ENCODE peak calls at places on chromosomes 16 and 17, in ten cellular contexts. One of them, this sample, is unnamed.

GRCh38 chr17:17035920-17036319 is 6.3 kb upstream of the MPRIP start:
- DNase-seq in K562: no peak
- DNase-seq in tibial nerve: no peak
- DNase-seq in heart right ventricle: no peak
- DNase-seq in PC-9: no peak
- DNase-seq in ascending aorta: no peak
- DNase-seq in heart left ventricle: no peak
- DNase-seq in Panc1: no peak
- DNase-seq in SK-N-SH: no peak
- DNase-seq in mucosa of descending colon: peak; percentile 9
- DNase-seq in this sample: no peak

GRCh38 chr17:14308636-14308964 is 7.7 kb downstream of the HS3ST3B1 start:
- DNase-seq in K562: no peak
- DNase-seq in tibial nerve: no peak
- DNase-seq in heart right ventricle: no peak
- DNase-seq in PC-9: no peak
- DNase-seq in ascending aorta: no peak
- DNase-seq in heart left ventricle: no peak
- DNase-seq in Panc1: no peak
- DNase-seq in SK-N-SH: no peak
- DNase-seq in mucosa of descending colon: no peak
- DNase-seq in this sample: peak; percentile 5

GRCh38 chr17:32519769-32520701 is 33.2 kb downstream of the CDK5R1 start:
- DNase-seq in K562: no peak
- DNase-seq in tibial nerve: no peak
- DNase-seq in heart right ventricle: peak; percentile 26
- DNase-seq in PC-9: no peak
- DNase-seq in ascending aorta: no peak
- DNase-seq in heart left ventricle: peak; percentile 26
- DNase-seq in Panc1: no peak
- DNase-seq in SK-N-SH: peak; percentile 57
- DNase-seq in mucosa of descending colon: peak; percentile 44
- DNase-seq in this sample: no peak

GRCh38 chr17:35934760-35935159 is 4.2 kb upstream of the RDM1 start:
- DNase-seq in K562: no peak
- DNase-seq in tibial nerve: no peak
- DNase-seq in heart right ventricle: no peak
- DNase-seq in PC-9: no peak
- DNase-seq in ascending aorta: no peak
- DNase-seq in heart left ventricle: no peak
- DNase-seq in Panc1: no peak
- DNase-seq in SK-N-SH: no peak
- DNase-seq in mucosa of descending colon: no peak
- DNase-seq in this sample: no peak

GRCh38 chr16:77881355-77882003 is 93.1 kb downstream of the VAT1L start:
- DNase-seq in K562: no peak
- DNase-seq in tibial nerve: no peak
- DNase-seq in heart right ventricle: no peak
- DNase-seq in PC-9: no peak
- DNase-seq in ascending aorta: no peak
- DNase-seq in heart left ventricle: no peak
- DNase-seq in Panc1: no peak
- DNase-seq in SK-N-SH: no peak
- DNase-seq in mucosa of descending colon: no peak
- DNase-seq in this sample: no peak

GRCh38 chr17:49101054-49101534 is 31.5 kb upstream of the B4GALNT2 start:
- DNase-seq in K562: no peak
- DNase-seq in tibial nerve: no peak
- DNase-seq in heart right ventricle: no peak
- DNase-seq in PC-9: peak; percentile 100
- DNase-seq in ascending aorta: no peak
- DNase-seq in heart left ventricle: no peak
- DNase-seq in Panc1: no peak
- DNase-seq in SK-N-SH: no peak
- DNase-seq in mucosa of descending colon: no peak
- DNase-seq in this sample: peak; percentile 45

GRCh38 chr17:83180996-83181481 is 101.6 kb downstream of the METRNL start:
- DNase-seq in K562: no peak
- DNase-seq in tibial nerve: no peak
- DNase-seq in heart right ventricle: no peak
- DNase-seq in PC-9: no peak
- DNase-seq in ascending aorta: no peak
- DNase-seq in heart left ventricle: no peak
- DNase-seq in Panc1: no peak
- DNase-seq in SK-N-SH: peak; percentile 81
- DNase-seq in mucosa of descending colon: no peak
- DNase-seq in this sample: peak; percentile 25

GRCh38 chr17:9696279-9697044 is 51.1 kb downstream of the USP43 start:
- DNase-seq in K562: no peak
- DNase-seq in tibial nerve: no peak
- DNase-seq in heart right ventricle: no peak
- DNase-seq in PC-9: no peak
- DNase-seq in ascending aorta: no peak
- DNase-seq in heart left ventricle: no peak
- DNase-seq in Panc1: no peak
- DNase-seq in SK-N-SH: no peak
- DNase-seq in mucosa of descending colon: no peak
- DNase-seq in this sample: no peak

GRCh38 chr16:35200662-35201061 is 1741.2 kb downstream of the TP53TG3F start:
- DNase-seq in K562: no peak
- DNase-seq in tibial nerve: no peak
- DNase-seq in heart right ventricle: no peak
- DNase-seq in PC-9: no peak
- DNase-seq in ascending aorta: no peak
- DNase-seq in heart left ventricle: no peak
- DNase-seq in Panc1: no peak
- DNase-seq in SK-N-SH: no peak
- DNase-seq in mucosa of descending colon: no peak
- DNase-seq in this sample: no peak

GRCh38 chr16:2472488-2472864 is 1.4 kb downstream of the NTN3 start:
- DNase-seq in K562: no peak
- DNase-seq in tibial nerve: no peak
- DNase-seq in heart right ventricle: no peak
- DNase-seq in PC-9: no peak
- DNase-seq in ascending aorta: no peak
- DNase-seq in heart left ventricle: no peak
- DNase-seq in Panc1: no peak
- DNase-seq in SK-N-SH: no peak
- DNase-seq in mucosa of descending colon: no peak
- DNase-seq in this sample: no peak

GRCh38 chr17:65394811-65395472 is 166.5 kb downstream of the AXIN2 start:
- DNase-seq in K562: no peak
- DNase-seq in tibial nerve: no peak
- DNase-seq in heart right ventricle: no peak
- DNase-seq in PC-9: no peak
- DNase-seq in ascending aorta: no peak
- DNase-seq in heart left ventricle: no peak
- DNase-seq in Panc1: no peak
- DNase-seq in SK-N-SH: no peak
- DNase-seq in mucosa of descending colon: no peak
- DNase-seq in this sample: no peak

DNA sequence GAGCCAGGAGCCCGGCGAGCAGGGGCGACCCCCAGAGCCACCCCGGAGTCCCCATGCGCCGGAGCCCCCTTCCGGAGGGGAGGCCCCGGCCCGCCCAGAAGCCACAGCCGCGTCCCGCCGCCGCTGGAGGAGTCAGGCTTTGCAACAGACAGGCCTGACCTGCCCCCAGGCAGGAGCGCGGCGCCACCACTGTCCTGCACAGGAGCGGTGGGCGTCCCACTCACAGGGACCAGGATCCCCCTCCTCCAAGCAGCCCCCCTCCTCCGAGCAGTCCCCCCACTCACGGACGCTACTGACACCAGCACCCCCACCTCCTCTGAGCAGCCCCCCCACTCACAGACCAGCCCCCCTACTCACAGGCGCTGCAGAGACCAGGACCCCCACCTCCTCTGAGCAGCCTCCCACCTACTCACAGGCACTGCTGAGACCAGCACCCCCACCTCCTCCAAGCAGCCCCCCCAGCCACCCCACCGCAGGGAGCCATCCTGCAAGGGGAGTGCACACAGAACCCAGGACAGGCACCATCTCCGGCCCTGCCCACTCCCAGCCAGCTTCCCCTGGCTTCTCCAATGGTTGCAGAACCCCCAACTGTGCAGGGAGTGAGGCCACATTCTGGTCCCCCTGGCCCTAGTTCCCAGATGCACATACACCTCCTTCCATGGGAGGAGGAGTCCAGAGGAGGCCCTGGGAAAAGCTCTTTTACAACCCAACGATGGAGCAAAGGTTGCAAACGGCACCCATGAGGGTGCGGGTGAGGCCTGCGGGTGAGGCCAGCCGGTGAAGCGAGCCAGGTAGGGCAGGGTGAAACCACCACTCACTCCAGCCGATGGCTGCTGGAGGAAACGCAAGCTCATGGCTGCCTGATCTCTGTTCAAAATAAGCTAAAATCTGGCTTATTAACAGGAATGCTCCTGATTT is 69.9 kb downstream of the ABR start:
- DNase-seq in K562: no peak
- DNase-seq in tibial nerve: no peak
- DNase-seq in heart right ventricle: no peak
- DNase-seq in PC-9: peak; percentile 66
- DNase-seq in ascending aorta: no peak
- DNase-seq in heart left ventricle: peak; percentile 71
- DNase-seq in Panc1: no peak
- DNase-seq in SK-N-SH: peak; percentile 53
- DNase-seq in mucosa of descending colon: peak; percentile 90
- DNase-seq in this sample: no peak
- H3K4me1 ChIP-seq in K562: peaks cover 10% of the 10 kb centered on the region
- H3K4me1 ChIP-seq in tibial nerve: peaks cover 61% of the 10 kb centered on the region
- H3K4me1 ChIP-seq in heart right ventricle: peaks cover 75% of the 10 kb centered on the region
- H3K4me1 ChIP-seq in PC-9: peaks cover 54% of the 10 kb centered on the region
- H3K4me1 ChIP-seq in ascending aorta: peaks cover 23% of the 10 kb centered on the region
- H3K4me1 ChIP-seq in heart left ventricle: peaks cover 47% of the 10 kb centered on the region
- H3K4me1 ChIP-seq in Panc1: peaks cover 58% of the 10 kb centered on the region
- H3K4me1 ChIP-seq in SK-N-SH: peaks cover 36% of the 10 kb centered on the region
- H3K4me1 ChIP-seq in mucosa of descending colon: peaks cover 71% of the 10 kb centered on the region
- H3K4me1 ChIP-seq in this sample: peaks cover 40% of the 10 kb centered on the region

GRCh38 chr16:74575805-74576643 is 30.9 kb downstream of the GLG1 start:
- DNase-seq in K562: no peak
- DNase-seq in tibial nerve: no peak
- DNase-seq in heart right ventricle: no peak
- DNase-seq in PC-9: no peak
- DNase-seq in ascending aorta: no peak
- DNase-seq in heart left ventricle: no peak
- DNase-seq in Panc1: no peak
- DNase-seq in SK-N-SH: no peak
- DNase-seq in mucosa of descending colon: no peak
- DNase-seq in this sample: no peak
- H3K4me3 ChIP-seq in K562: no peak overlapping the region
- H3K4me3 ChIP-seq in tibial nerve: no peak overlapping the region
- H3K4me3 ChIP-seq in heart right ventricle: no peak overlapping the region
- H3K4me3 ChIP-seq in PC-9: no peak overlapping the region
- H3K4me3 ChIP-seq in ascending aorta: no peak overlapping the region
- H3K4me3 ChIP-seq in heart left ventricle: no peak overlapping the region
- H3K4me3 ChIP-seq in Panc1: no peak overlapping the region
- H3K4me3 ChIP-seq in SK-N-SH: no peak overlapping the region
- H3K4me3 ChIP-seq in mucosa of descending colon: no peak overlapping the region
- H3K4me3 ChIP-seq in this sample: no peak overlapping the region

GRCh38 chr17:27490391-27490790 is 34.1 kb downstream of the KSR1 start:
- DNase-seq in K562: no peak
- DNase-seq in tibial nerve: no peak
- DNase-seq in heart right ventricle: no peak
- DNase-seq in PC-9: no peak
- DNase-seq in ascending aorta: no peak
- DNase-seq in heart left ventricle: no peak
- DNase-seq in Panc1: no peak
- DNase-seq in SK-N-SH: no peak
- DNase-seq in mucosa of descending colon: no peak
- DNase-seq in this sample: no peak
- H3K4me1 ChIP-seq in K562: peaks cover 31% of the 10 kb centered on the region
- H3K4me1 ChIP-seq in tibial nerve: peaks cover 97% of the 10 kb centered on the region
- H3K4me1 ChIP-seq in heart right ventricle: peaks cover 50% of the 10 kb centered on the region
- H3K4me1 ChIP-seq in PC-9: peaks cover 24% of the 10 kb centered on the region
- H3K4me1 ChIP-seq in ascending aorta: no peaks in the 10 kb centered on the region
- H3K4me1 ChIP-seq in heart left ventricle: peaks cover 30% of the 10 kb centered on the region
- H3K4me1 ChIP-seq in Panc1: no peaks in the 10 kb centered on the region
- H3K4me1 ChIP-seq in SK-N-SH: no peaks in the 10 kb centered on the region
- H3K4me1 ChIP-seq in mucosa of descending colon: peaks cover 6% of the 10 kb centered on the region
- H3K4me1 ChIP-seq in this sample: peaks cover 21% of the 10 kb centered on the region

GRCh38 chr17:73878923-73879322 is 234.7 kb upstream of the SDK2 start:
- DNase-seq in K562: no peak
- DNase-seq in tibial nerve: no peak
- DNase-seq in heart right ventricle: no peak
- DNase-seq in PC-9: no peak
- DNase-seq in ascending aorta: no peak
- DNase-seq in heart left ventricle: no peak
- DNase-seq in Panc1: no peak
- DNase-seq in SK-N-SH: no peak
- DNase-seq in mucosa of descending colon: no peak
- DNase-seq in this sample: no peak
- H3K4me3 ChIP-seq in K562: no peak overlapping the region
- H3K4me3 ChIP-seq in tibial nerve: no peak overlapping the region
- H3K4me3 ChIP-seq in heart right ventricle: no peak overlapping the region
- H3K4me3 ChIP-seq in PC-9: no peak overlapping the region
- H3K4me3 ChIP-seq in ascending aorta: no peak overlapping the region
- H3K4me3 ChIP-seq in heart left ventricle: no peak overlapping the region
- H3K4me3 ChIP-seq in Panc1: no peak overlapping the region
- H3K4me3 ChIP-seq in SK-N-SH: no peak overlapping the region
- H3K4me3 ChIP-seq in mucosa of descending colon: no peak overlapping the region
- H3K4me3 ChIP-seq in this sample: no peak overlapping the region

DNA sequence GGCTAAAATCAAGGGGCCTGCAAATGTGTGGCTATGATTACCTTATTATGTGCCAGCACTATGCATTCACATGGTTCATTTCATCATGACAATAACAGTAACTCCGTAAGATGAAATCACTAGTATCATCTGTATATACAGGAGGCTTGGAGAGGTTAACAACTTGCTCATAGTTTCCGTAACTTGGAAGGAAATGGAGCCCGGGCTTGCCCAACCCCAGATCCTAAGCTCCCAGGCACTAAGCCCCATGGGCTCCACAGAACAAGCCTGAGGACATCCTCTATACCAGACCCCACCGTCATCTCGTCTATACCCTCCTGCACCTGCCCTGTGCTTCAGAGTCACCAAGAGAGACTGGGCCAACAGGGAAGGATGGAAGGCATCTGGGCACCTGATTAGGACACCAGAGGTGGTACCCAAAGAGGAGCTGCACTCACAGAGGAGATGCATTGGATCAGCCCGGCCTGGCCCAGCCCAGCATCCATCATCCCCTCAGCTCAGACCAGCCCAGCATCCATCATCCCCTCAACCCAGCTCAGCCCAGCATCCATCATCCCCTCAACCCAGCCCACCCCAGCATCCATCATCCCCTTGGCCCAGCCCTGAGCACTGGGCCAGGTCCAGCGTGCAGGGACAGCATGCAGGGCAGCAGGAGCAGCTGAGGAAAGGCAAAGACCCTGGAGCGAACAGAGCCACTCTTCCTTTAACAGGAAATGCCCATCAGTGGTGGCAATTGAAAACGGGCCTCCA is 28.5 kb downstream of the NSMCE1 start:
- DNase-seq in K562: no peak
- DNase-seq in tibial nerve: no peak
- DNase-seq in heart right ventricle: no peak
- DNase-seq in PC-9: no peak
- DNase-seq in ascending aorta: no peak
- DNase-seq in heart left ventricle: no peak
- DNase-seq in Panc1: no peak
- DNase-seq in SK-N-SH: no peak
- DNase-seq in mucosa of descending colon: no peak
- DNase-seq in this sample: no peak
- H3K4me1 ChIP-seq in K562: peaks cover 33% of the 10 kb centered on the region
- H3K4me1 ChIP-seq in tibial nerve: peaks cover 93% of the 10 kb centered on the region
- H3K4me1 ChIP-seq in heart right ventricle: peaks cover 79% of the 10 kb centered on the region
- H3K4me1 ChIP-seq in PC-9: peaks cover 33% of the 10 kb centered on the region
- H3K4me1 ChIP-seq in ascending aorta: peaks cover 20% of the 10 kb centered on the region
- H3K4me1 ChIP-seq in heart left ventricle: peaks cover 53% of the 10 kb centered on the region
- H3K4me1 ChIP-seq in Panc1: peaks cover 11% of the 10 kb centered on the region
- H3K4me1 ChIP-seq in SK-N-SH: peaks cover 48% of the 10 kb centered on the region
- H3K4me1 ChIP-seq in mucosa of descending colon: peaks cover 78% of the 10 kb centered on the region
- H3K4me1 ChIP-seq in this sample: no peaks in the 10 kb centered on the region

GRCh38 chr17:57946798-57947358 is 8.3 kb downstream of the CUEDC1 start:
- DNase-seq in K562: no peak
- DNase-seq in tibial nerve: no peak
- DNase-seq in heart right ventricle: peak; percentile 57
- DNase-seq in PC-9: no peak
- DNase-seq in ascending aorta: no peak
- DNase-seq in heart left ventricle: peak; percentile 48
- DNase-seq in Panc1: no peak
- DNase-seq in SK-N-SH: no peak
- DNase-seq in mucosa of descending colon: peak; percentile 65
- DNase-seq in this sample: peak; percentile 57
- H3K4me3 ChIP-seq in K562: no peak overlapping the region
- H3K4me3 ChIP-seq in tibial nerve: peak overlapping the region; percentile 27
- H3K4me3 ChIP-seq in heart right ventricle: peak overlapping the region; percentile 54
- H3K4me3 ChIP-seq in PC-9: no peak overlapping the region
- H3K4me3 ChIP-seq in ascending aorta: peak overlapping the region; percentile 54
- H3K4me3 ChIP-seq in heart left ventricle: peak overlapping the region; percentile 52
- H3K4me3 ChIP-seq in Panc1: peak overlapping the region; percentile 70
- H3K4me3 ChIP-seq in SK-N-SH: no peak overlapping the region
- H3K4me3 ChIP-seq in mucosa of descending colon: peak overlapping the region; percentile 3
- H3K4me3 ChIP-seq in this sample: no peak overlapping the region

This sample was measured in lung.